ENCODE peak calls at places on chromosomes 3 and 15, in six cellular contexts. A is GM12865; Q is posterior cingulate gyrus; G is central memory CD4-positive, alpha-beta T cell; T is progenitor cell of endocrine pancreas; B is GM04504. P is an unnamed sample.

GRCh38 chr3:31423522-31423921 is 109.2 kb upstream of the STT3B start:
- DNase-seq in Q (no peak), B (peak; percentile 10), A (peak; percentile 19), G (no peak), T (no peak), P (no peak)

GRCh38 chr3:42691861-42692666 is 6.7 kb downstream of the KLHL40 start:
- DNase-seq in G (no peak), A (no peak), Q (no peak), B (no peak), T (no peak), P (no peak)

GRCh38 chr15:26050271-26050670 is 187.1 kb upstream of the ATP10A start:
- DNase-seq in Q (no peak), A (no peak), B (no peak), T (no peak), G (no peak), P (no peak)

GRCh38 chr3:3366391-3366790 is 186.9 kb upstream of the CRBN start:
- DNase-seq in A (no peak), T (no peak), B (no peak), Q (no peak), G (no peak), P (no peak)

GRCh38 chr3:94076055-94076454 is 13.2 kb downstream of the NSUN3 start:
- DNase-seq in T (no peak), Q (no peak), A (no peak), B (no peak), G (no peak), P (no peak)

GRCh38 chr3:64329037-64329436 is 103.8 kb upstream of the PRICKLE2 start:
- DNase-seq in G (no peak), B (no peak), Q (no peak), A (no peak), T (no peak), P (no peak)

GRCh38 chr15:96851613-96852012 is 521.1 kb downstream of the NR2F2 start:
- DNase-seq in G (no peak), A (no peak), B (no peak), T (no peak), Q (no peak), P (no peak)

GRCh38 chr3:127853681-127854080 is 31.4 kb upstream of the MGLL start:
- DNase-seq in G (no peak), A (peak; percentile 84), B (no peak), T (no peak), Q (no peak), P (no peak)

GRCh38 chr3:141610993-141611392 is 124.2 kb downstream of the RASA2 start:
- DNase-seq in B (no peak), G (no peak), Q (no peak), T (no peak), A (no peak), P (no peak)

GRCh38 chr3:10506696-10507095 is 1.3 kb upstream of the ATP2B2 start:
- DNase-seq in G (no peak), B (no peak), A (no peak), Q (peak; percentile 49), T (no peak), P (no peak)

GRCh38 chr15:48855501-48856440 is 22.2 kb upstream of the EID1 start:
- DNase-seq in T (no peak), B (peak; percentile 30), Q (no peak), G (no peak), A (no peak), P (no peak)

GRCh38 chr15:88274534-88275460 is 18.3 kb upstream of the NTRK3 start:
- DNase-seq in A (peak; percentile 62), T (peak; percentile 69), Q (peak; percentile 87), G (peak; percentile 5), B (peak; percentile 29), P (peak; percentile 14)

GRCh38 chr3:176159796-176160195 is 1037.5 kb downstream of the TBL1XR1 start:
- DNase-seq in B (peak; percentile 16), G (no peak), A (no peak), Q (no peak), T (no peak), P (no peak)

GRCh38 chr3:104933981-104934380 is 432.7 kb upstream of the ALCAM start:
- DNase-seq in Q (no peak), A (no peak), B (no peak), T (no peak), G (no peak), P (no peak)

GRCh38 chr3:129014148-129014547 is 13.0 kb downstream of the EFCC1 start:
- DNase-seq in T (no peak), G (no peak), Q (no peak), B (no peak), A (no peak), P (no peak)

GRCh38 chr3:67361770-67362169 is 292.6 kb downstream of the SUCLG2 start:
- DNase-seq in T (no peak), Q (no peak), G (no peak), A (no peak), B (no peak), P (no peak)

GRCh38 chr15:77664428-77664827 is 31.7 kb upstream of the LINGO1 start:
- DNase-seq in Q (no peak), A (no peak), B (no peak), T (no peak), G (no peak), P (no peak)

P was measured in naive B cell.